ENCODE peak calls at places on chromosomes 11 and 22, in eight cellular contexts. U is HL-60, C is AG09309, E is nephron progenitor cell, O is fibroblast of lung, M is GM10248, K is mammary epithelial cell, L is mucosa of descending colon. Y is an unnamed sample.

GRCh38 chr11:75341583-75341982 is 9.9 kb downstream of the ARRB1 start:
- DNase-seq in U (peak; percentile 60), C (no peak), E (no peak), O (no peak), M (no peak), K (no peak), L (peak; percentile 50), Y (peak; percentile 71)

GRCh38 chr22:33073989-33074391 is 15.8 kb upstream of the SYN3 start:
- DNase-seq in U (no peak), C (no peak), E (no peak), O (no peak), M (no peak), K (peak; percentile 85), L (no peak), Y (no peak)

GRCh38 chr22:50008151-50009040 is 4.2 kb downstream of the IL17REL start:
- DNase-seq in U (no peak), C (no peak), E (peak; percentile 4), O (no peak), M (no peak), K (no peak), L (peak; percentile 30), Y (no peak)

GRCh38 chr11:128908391-128909246 is 17.5 kb downstream of the KCNJ5 start:
- DNase-seq in U (peak; percentile 35), C (peak; percentile 18), E (no peak), O (peak; percentile 85), M (no peak), K (peak; percentile 75), L (peak; percentile 69), Y (no peak)

GRCh38 chr22:29820941-29821789 is 16.9 kb downstream of the ASCC2 start:
- DNase-seq in U (peak; percentile 90), C (peak; percentile 68), E (no peak), O (peak; percentile 90), M (peak; percentile 78), K (peak; percentile 97), L (peak; percentile 76), Y (peak; percentile 87)

GRCh38 chr11:13983081-13983751 is 20.7 kb downstream of the SPON1 start:
- DNase-seq in U (no peak), C (no peak), E (peak; percentile 25), O (peak; percentile 56), M (no peak), K (no peak), L (peak; percentile 41), Y (no peak)

GRCh38 chr11:17989306-17989705 is 23.5 kb downstream of the SERGEF start:
- DNase-seq in U (no peak), C (no peak), E (no peak), O (no peak), M (no peak), K (no peak), L (no peak), Y (no peak)

GRCh38 chr11:76674517-76675400 is 4.2 kb upstream of the LRRC32 start:
- DNase-seq in U (no peak), C (no peak), E (no peak), O (no peak), M (peak; percentile 62), K (no peak), L (no peak), Y (no peak)

GRCh38 chr11:77082838-77083552 is 16.2 kb downstream of the CAPN5 start:
- DNase-seq in U (no peak), C (no peak), E (no peak), O (peak; percentile 26), M (no peak), K (no peak), L (peak; percentile 73), Y (no peak)

GRCh38 chr11:55655096-55655495 is 6.9 kb upstream of the OR4C6 start:
- DNase-seq in U (no peak), C (no peak), E (no peak), O (no peak), M (no peak), K (no peak), L (no peak), Y (no peak)

GRCh38 chr11:68345776-68346728 is 33.7 kb downstream of the LRP5 start:
- DNase-seq in U (no peak), C (no peak), E (no peak), O (no peak), M (no peak), K (no peak), L (no peak), Y (no peak)

GRCh38 chr22:23478175-23478574 is 101.9 kb downstream of the IGLL1 start:
- DNase-seq in U (no peak), C (no peak), E (no peak), O (no peak), M (no peak), K (peak; percentile 19), L (no peak), Y (no peak)

GRCh38 chr11:10414659-10415058 is 40.4 kb upstream of the AMPD3 start:
- DNase-seq in U (peak; percentile 89), C (no peak), E (no peak), O (peak; percentile 19), M (no peak), K (no peak), L (no peak), Y (no peak)

GRCh38 chr11:36278531-36279245 is 10.5 kb downstream of the COMMD9 start:
- DNase-seq in U (no peak), C (no peak), E (peak; percentile 27), O (peak; percentile 21), M (no peak), K (no peak), L (no peak), Y (no peak)

GRCh38 chr11:65440831-65441499 is 18.4 kb downstream of the NEAT1 start:
- DNase-seq in U (no peak), C (no peak), E (no peak), O (peak; percentile 49), M (no peak), K (no peak), L (no peak), Y (peak; percentile 73)

GRCh38 chr11:118295834-118296454 is 8.6 kb upstream of the CD3E start:
- DNase-seq in U (peak; percentile 18), C (no peak), E (no peak), O (peak; percentile 15), M (no peak), K (peak; percentile 74), L (no peak), Y (no peak)

GRCh38 chr11:103317118-103317517 is 207.9 kb downstream of the DYNC2H1 start:
- DNase-seq in U (no peak), C (no peak), E (no peak), O (no peak), M (no peak), K (peak; percentile 5), L (no peak), Y (no peak)

GRCh38 chr11:772429-773390 is 4.6 kb downstream of the GATD1 start:
- DNase-seq in U (no peak), C (no peak), E (no peak), O (no peak), M (no peak), K (no peak), L (no peak), Y (no peak)

GRCh38 chr11:6735306-6735705 is 36.5 kb downstream of the OR2AG2 start:
- DNase-seq in U (no peak), C (no peak), E (no peak), O (no peak), M (no peak), K (peak; percentile 9), L (no peak), Y (no peak)

GRCh38 chr11:26483101-26483500 is 89.0 kb downstream of the MUC15 start:
- DNase-seq in U (no peak), C (no peak), E (no peak), O (peak; percentile 42), M (no peak), K (no peak), L (no peak), Y (no peak)

GRCh38 chr11:8532475-8532874 is 61.6 kb downstream of the STK33 start:
- DNase-seq in U (no peak), C (no peak), E (no peak), O (no peak), M (peak; percentile 27), K (no peak), L (no peak), Y (no peak)

GRCh38 chr22:44098021-44098739 is 74.1 kb downstream of the PARVB start:
- DNase-seq in U (no peak), C (no peak), E (no peak), O (no peak), M (no peak), K (no peak), L (no peak), Y (no peak)

GRCh38 chr11:60870733-60871377 is 3.5 kb downstream of the ZP1 start:
- DNase-seq in U (no peak), C (no peak), E (no peak), O (no peak), M (no peak), K (no peak), L (no peak), Y (no peak)

GRCh38 chr22:19799322-19800190 is 39.0 kb downstream of the TBX1 start:
- DNase-seq in U (no peak), C (peak; percentile 84), E (peak; percentile 45), O (peak; percentile 80), M (no peak), K (no peak), L (no peak), Y (no peak)

GRCh38 chr22:22015631-22016030 is 33.0 kb upstream of the TOP3B start:
- DNase-seq in U (no peak), C (no peak), E (no peak), O (no peak), M (no peak), K (no peak), L (no peak), Y (no peak)

DNA sequence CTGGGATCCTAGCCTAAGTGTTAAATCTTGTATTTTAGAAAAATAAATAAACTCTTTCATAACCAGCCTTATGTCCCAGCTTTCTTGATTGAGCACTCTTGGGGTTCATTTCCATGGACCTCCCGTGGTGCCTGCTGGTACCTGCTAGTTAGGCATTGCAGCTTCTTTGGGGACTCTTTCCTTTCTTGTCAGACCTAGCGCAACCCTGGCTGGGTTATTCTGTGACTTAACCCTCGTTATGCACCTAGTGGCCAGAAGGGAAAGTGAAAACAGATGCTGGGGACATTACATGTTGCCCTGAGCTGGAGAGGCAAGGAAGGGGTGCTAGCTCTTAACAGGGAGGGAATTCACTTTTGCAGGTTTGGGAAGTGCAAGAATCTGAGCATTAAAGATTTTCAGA is 46.8 kb downstream of the APIP start:
- DNase-seq in U (no peak), C (no peak), E (no peak), O (no peak), M (no peak), K (no peak), L (no peak), Y (no peak)
- TF ChIP-seq CTCF in U (no peak), C (peak; percentile 13), E (no peak), O (no peak), M (no peak), K (peak; percentile 11), L (no peak), Y (no peak)

GRCh38 chr22:45159652-45160462 is 3.9 kb upstream of the NUP50 start:
- DNase-seq in U (no peak), C (no peak), E (no peak), O (no peak), M (no peak), K (no peak), L (no peak), Y (no peak)
- TF ChIP-seq CTCF in U (no peak), C (no peak), E (no peak), O (no peak), M (no peak), K (no peak), L (no peak), Y (no peak)

GRCh38 chr11:40732107-40732506 is 727.3 kb downstream of the LRRC4C start:
- DNase-seq in U (no peak), C (no peak), E (no peak), O (no peak), M (no peak), K (no peak), L (no peak), Y (no peak)
- TF ChIP-seq CTCF in U (no peak), C (no peak), E (no peak), O (no peak), M (no peak), K (no peak), L (no peak), Y (no peak)

GRCh38 chr11:69657911-69658605 is 17.1 kb downstream of the LTO1 start:
- DNase-seq in U (no peak), C (no peak), E (peak; percentile 62), O (no peak), M (no peak), K (no peak), L (peak; percentile 18), Y (no peak)
- TF ChIP-seq CTCF in U (no peak), C (no peak), E (no peak), O (no peak), M (no peak), K (no peak), L (no peak), Y (no peak)

Y was measured in coronary artery.